ENCODE peak calls at places on chromosomes 12 and 14, in eight cellular contexts. One of them, this sample, is unnamed.

GRCh38 chr12:80282226-80282625 is 161.8 kb upstream of the PTPRQ start:
- DNase-seq in lower leg skin: no peak
- DNase-seq in hypothalamus: no peak
- DNase-seq in heart left ventricle: no peak
- DNase-seq in NCI-H2171 treated with DMSO at 0.1 percent for 48 hours: no peak
- DNase-seq in progenitor cell of endocrine pancreas: no peak
- DNase-seq in stimulated activated CD8-positive, alpha-beta memory T cell treated with anti-CD3 and anti-CD28 coated beads, Interleukin-4, amount 100 ng/mL, for 24 hours: no peak
- DNase-seq in HepG2: no peak
- DNase-seq in this sample: no peak

GRCh38 chr14:50839048-50839447 is 8.1 kb upstream of the NIN start:
- DNase-seq in lower leg skin: no peak
- DNase-seq in hypothalamus: no peak
- DNase-seq in heart left ventricle: no peak
- DNase-seq in NCI-H2171 treated with DMSO at 0.1 percent for 48 hours: no peak
- DNase-seq in progenitor cell of endocrine pancreas: no peak
- DNase-seq in stimulated activated CD8-positive, alpha-beta memory T cell treated with anti-CD3 and anti-CD28 coated beads, Interleukin-4, amount 100 ng/mL, for 24 hours: no peak
- DNase-seq in HepG2: peak; percentile 87
- DNase-seq in this sample: no peak

GRCh38 chr12:99985129-99985570 is 414 bp upstream of the ANKS1B start:
- DNase-seq in lower leg skin: no peak
- DNase-seq in hypothalamus: no peak
- DNase-seq in heart left ventricle: no peak
- DNase-seq in NCI-H2171 treated with DMSO at 0.1 percent for 48 hours: no peak
- DNase-seq in progenitor cell of endocrine pancreas: no peak
- DNase-seq in stimulated activated CD8-positive, alpha-beta memory T cell treated with anti-CD3 and anti-CD28 coated beads, Interleukin-4, amount 100 ng/mL, for 24 hours: no peak
- DNase-seq in HepG2: no peak
- DNase-seq in this sample: no peak

GRCh38 chr12:23221066-23221465 is 596.1 kb downstream of the ETNK1 start:
- DNase-seq in lower leg skin: no peak
- DNase-seq in hypothalamus: no peak
- DNase-seq in heart left ventricle: no peak
- DNase-seq in NCI-H2171 treated with DMSO at 0.1 percent for 48 hours: no peak
- DNase-seq in progenitor cell of endocrine pancreas: no peak
- DNase-seq in stimulated activated CD8-positive, alpha-beta memory T cell treated with anti-CD3 and anti-CD28 coated beads, Interleukin-4, amount 100 ng/mL, for 24 hours: no peak
- DNase-seq in HepG2: no peak
- DNase-seq in this sample: no peak

GRCh38 chr12:27244680-27245005 is 557 bp downstream of the STK38L start:
- DNase-seq in lower leg skin: no peak
- DNase-seq in hypothalamus: no peak
- DNase-seq in heart left ventricle: no peak
- DNase-seq in NCI-H2171 treated with DMSO at 0.1 percent for 48 hours: peak; percentile 36
- DNase-seq in progenitor cell of endocrine pancreas: no peak
- DNase-seq in stimulated activated CD8-positive, alpha-beta memory T cell treated with anti-CD3 and anti-CD28 coated beads, Interleukin-4, amount 100 ng/mL, for 24 hours: no peak
- DNase-seq in HepG2: no peak
- DNase-seq in this sample: no peak

GRCh38 chr14:89226789-89227489 is 190.1 kb downstream of the FOXN3 start:
- DNase-seq in lower leg skin: no peak
- DNase-seq in hypothalamus: no peak
- DNase-seq in heart left ventricle: no peak
- DNase-seq in NCI-H2171 treated with DMSO at 0.1 percent for 48 hours: no peak
- DNase-seq in progenitor cell of endocrine pancreas: no peak
- DNase-seq in stimulated activated CD8-positive, alpha-beta memory T cell treated with anti-CD3 and anti-CD28 coated beads, Interleukin-4, amount 100 ng/mL, for 24 hours: no peak
- DNase-seq in HepG2: no peak
- DNase-seq in this sample: no peak

GRCh38 chr12:14256139-14256538 is 109.3 kb upstream of the ATF7IP start:
- DNase-seq in lower leg skin: no peak
- DNase-seq in hypothalamus: no peak
- DNase-seq in heart left ventricle: peak; percentile 23
- DNase-seq in NCI-H2171 treated with DMSO at 0.1 percent for 48 hours: no peak
- DNase-seq in progenitor cell of endocrine pancreas: no peak
- DNase-seq in stimulated activated CD8-positive, alpha-beta memory T cell treated with anti-CD3 and anti-CD28 coated beads, Interleukin-4, amount 100 ng/mL, for 24 hours: no peak
- DNase-seq in HepG2: no peak
- DNase-seq in this sample: no peak

GRCh38 chr14:78141590-78141989 is 28.6 kb upstream of the NRXN3 start:
- DNase-seq in lower leg skin: no peak
- DNase-seq in hypothalamus: no peak
- DNase-seq in heart left ventricle: no peak
- DNase-seq in NCI-H2171 treated with DMSO at 0.1 percent for 48 hours: peak; percentile 54
- DNase-seq in progenitor cell of endocrine pancreas: no peak
- DNase-seq in stimulated activated CD8-positive, alpha-beta memory T cell treated with anti-CD3 and anti-CD28 coated beads, Interleukin-4, amount 100 ng/mL, for 24 hours: no peak
- DNase-seq in HepG2: no peak
- DNase-seq in this sample: no peak

GRCh38 chr14:88333036-88333435 is 10.0 kb upstream of the KCNK10 start:
- DNase-seq in lower leg skin: no peak
- DNase-seq in hypothalamus: no peak
- DNase-seq in heart left ventricle: no peak
- DNase-seq in NCI-H2171 treated with DMSO at 0.1 percent for 48 hours: no peak
- DNase-seq in progenitor cell of endocrine pancreas: no peak
- DNase-seq in stimulated activated CD8-positive, alpha-beta memory T cell treated with anti-CD3 and anti-CD28 coated beads, Interleukin-4, amount 100 ng/mL, for 24 hours: no peak
- DNase-seq in HepG2: no peak
- DNase-seq in this sample: no peak

GRCh38 chr14:94728950-94729349 is 41.0 kb downstream of the GSC start:
- DNase-seq in lower leg skin: no peak
- DNase-seq in hypothalamus: no peak
- DNase-seq in heart left ventricle: no peak
- DNase-seq in NCI-H2171 treated with DMSO at 0.1 percent for 48 hours: no peak
- DNase-seq in progenitor cell of endocrine pancreas: no peak
- DNase-seq in stimulated activated CD8-positive, alpha-beta memory T cell treated with anti-CD3 and anti-CD28 coated beads, Interleukin-4, amount 100 ng/mL, for 24 hours: no peak
- DNase-seq in HepG2: no peak
- DNase-seq in this sample: no peak

GRCh38 chr14:74945261-74945851 is 10.0 kb downstream of the PGF start:
- DNase-seq in lower leg skin: no peak
- DNase-seq in hypothalamus: no peak
- DNase-seq in heart left ventricle: no peak
- DNase-seq in NCI-H2171 treated with DMSO at 0.1 percent for 48 hours: no peak
- DNase-seq in progenitor cell of endocrine pancreas: peak; percentile 39
- DNase-seq in stimulated activated CD8-positive, alpha-beta memory T cell treated with anti-CD3 and anti-CD28 coated beads, Interleukin-4, amount 100 ng/mL, for 24 hours: no peak
- DNase-seq in HepG2: no peak
- DNase-seq in this sample: no peak

GRCh38 chr12:121697093-121697698 is 15.4 kb upstream of the TMEM120B start:
- DNase-seq in lower leg skin: no peak
- DNase-seq in hypothalamus: no peak
- DNase-seq in heart left ventricle: no peak
- DNase-seq in NCI-H2171 treated with DMSO at 0.1 percent for 48 hours: peak; percentile 56
- DNase-seq in progenitor cell of endocrine pancreas: no peak
- DNase-seq in stimulated activated CD8-positive, alpha-beta memory T cell treated with anti-CD3 and anti-CD28 coated beads, Interleukin-4, amount 100 ng/mL, for 24 hours: no peak
- DNase-seq in HepG2: peak; percentile 53
- DNase-seq in this sample: peak; percentile 54

GRCh38 chr14:78446807-78447206 is 276.6 kb downstream of the NRXN3 start:
- DNase-seq in lower leg skin: no peak
- DNase-seq in hypothalamus: no peak
- DNase-seq in heart left ventricle: no peak
- DNase-seq in NCI-H2171 treated with DMSO at 0.1 percent for 48 hours: no peak
- DNase-seq in progenitor cell of endocrine pancreas: peak; percentile 12
- DNase-seq in stimulated activated CD8-positive, alpha-beta memory T cell treated with anti-CD3 and anti-CD28 coated beads, Interleukin-4, amount 100 ng/mL, for 24 hours: no peak
- DNase-seq in HepG2: no peak
- DNase-seq in this sample: no peak

GRCh38 chr14:68473050-68473449 is 319.8 kb downstream of the ZFP36L1 start:
- DNase-seq in lower leg skin: no peak
- DNase-seq in hypothalamus: no peak
- DNase-seq in heart left ventricle: no peak
- DNase-seq in NCI-H2171 treated with DMSO at 0.1 percent for 48 hours: no peak
- DNase-seq in progenitor cell of endocrine pancreas: no peak
- DNase-seq in stimulated activated CD8-positive, alpha-beta memory T cell treated with anti-CD3 and anti-CD28 coated beads, Interleukin-4, amount 100 ng/mL, for 24 hours: no peak
- DNase-seq in HepG2: no peak
- DNase-seq in this sample: no peak

GRCh38 chr12:47773062-47773857 is at the start of gene SLC48A1:
- DNase-seq in lower leg skin: peak; percentile 94
- DNase-seq in hypothalamus: peak; percentile 63
- DNase-seq in heart left ventricle: peak; percentile 80
- DNase-seq in NCI-H2171 treated with DMSO at 0.1 percent for 48 hours: peak; percentile 50
- DNase-seq in progenitor cell of endocrine pancreas: peak; percentile 71
- DNase-seq in stimulated activated CD8-positive, alpha-beta memory T cell treated with anti-CD3 and anti-CD28 coated beads, Interleukin-4, amount 100 ng/mL, for 24 hours: peak; percentile 54
- DNase-seq in HepG2: peak; percentile 30
- DNase-seq in this sample: peak; percentile 60

GRCh38 chr12:112686373-112686772 is 105.2 kb upstream of the RPH3A start:
- DNase-seq in lower leg skin: no peak
- DNase-seq in hypothalamus: no peak
- DNase-seq in heart left ventricle: no peak
- DNase-seq in NCI-H2171 treated with DMSO at 0.1 percent for 48 hours: peak; percentile 90
- DNase-seq in progenitor cell of endocrine pancreas: no peak
- DNase-seq in stimulated activated CD8-positive, alpha-beta memory T cell treated with anti-CD3 and anti-CD28 coated beads, Interleukin-4, amount 100 ng/mL, for 24 hours: no peak
- DNase-seq in HepG2: no peak
- DNase-seq in this sample: no peak

GRCh38 chr14:70011708-70012107 is 132.5 kb downstream of the SMOC1 start:
- DNase-seq in lower leg skin: peak; percentile 34
- DNase-seq in hypothalamus: no peak
- DNase-seq in heart left ventricle: no peak
- DNase-seq in NCI-H2171 treated with DMSO at 0.1 percent for 48 hours: no peak
- DNase-seq in progenitor cell of endocrine pancreas: no peak
- DNase-seq in stimulated activated CD8-positive, alpha-beta memory T cell treated with anti-CD3 and anti-CD28 coated beads, Interleukin-4, amount 100 ng/mL, for 24 hours: no peak
- DNase-seq in HepG2: no peak
- DNase-seq in this sample: no peak

GRCh38 chr14:74575936-74576335 is 36.1 kb downstream of the LTBP2 start:
- DNase-seq in lower leg skin: no peak
- DNase-seq in hypothalamus: no peak
- DNase-seq in heart left ventricle: no peak
- DNase-seq in NCI-H2171 treated with DMSO at 0.1 percent for 48 hours: no peak
- DNase-seq in progenitor cell of endocrine pancreas: no peak
- DNase-seq in stimulated activated CD8-positive, alpha-beta memory T cell treated with anti-CD3 and anti-CD28 coated beads, Interleukin-4, amount 100 ng/mL, for 24 hours: no peak
- DNase-seq in HepG2: no peak
- DNase-seq in this sample: no peak

GRCh38 chr14:106276326-106277267 is 750.2 kb downstream of the TMEM121 start:
- DNase-seq in lower leg skin: no peak
- DNase-seq in hypothalamus: no peak
- DNase-seq in heart left ventricle: no peak
- DNase-seq in NCI-H2171 treated with DMSO at 0.1 percent for 48 hours: no peak
- DNase-seq in progenitor cell of endocrine pancreas: no peak
- DNase-seq in stimulated activated CD8-positive, alpha-beta memory T cell treated with anti-CD3 and anti-CD28 coated beads, Interleukin-4, amount 100 ng/mL, for 24 hours: no peak
- DNase-seq in HepG2: no peak
- DNase-seq in this sample: no peak

GRCh38 chr14:67704484-67705089 is 2.9 kb downstream of the RDH12 start:
- DNase-seq in lower leg skin: no peak
- DNase-seq in hypothalamus: no peak
- DNase-seq in heart left ventricle: no peak
- DNase-seq in NCI-H2171 treated with DMSO at 0.1 percent for 48 hours: peak; percentile 84
- DNase-seq in progenitor cell of endocrine pancreas: no peak
- DNase-seq in stimulated activated CD8-positive, alpha-beta memory T cell treated with anti-CD3 and anti-CD28 coated beads, Interleukin-4, amount 100 ng/mL, for 24 hours: no peak
- DNase-seq in HepG2: peak; percentile 54
- DNase-seq in this sample: peak; percentile 16

GRCh38 chr14:69107407-69108003 is 45.4 kb downstream of the DCAF5 start:
- DNase-seq in lower leg skin: no peak
- DNase-seq in hypothalamus: no peak
- DNase-seq in heart left ventricle: peak; percentile 36
- DNase-seq in NCI-H2171 treated with DMSO at 0.1 percent for 48 hours: peak; percentile 81
- DNase-seq in progenitor cell of endocrine pancreas: peak; percentile 19
- DNase-seq in stimulated activated CD8-positive, alpha-beta memory T cell treated with anti-CD3 and anti-CD28 coated beads, Interleukin-4, amount 100 ng/mL, for 24 hours: no peak
- DNase-seq in HepG2: peak; percentile 69
- DNase-seq in this sample: no peak

GRCh38 chr12:112236386-112236785 is 111.0 kb downstream of the TRAFD1 start:
- DNase-seq in lower leg skin: no peak
- DNase-seq in hypothalamus: no peak
- DNase-seq in heart left ventricle: no peak
- DNase-seq in NCI-H2171 treated with DMSO at 0.1 percent for 48 hours: no peak
- DNase-seq in progenitor cell of endocrine pancreas: no peak
- DNase-seq in stimulated activated CD8-positive, alpha-beta memory T cell treated with anti-CD3 and anti-CD28 coated beads, Interleukin-4, amount 100 ng/mL, for 24 hours: no peak
- DNase-seq in HepG2: no peak
- DNase-seq in this sample: no peak

GRCh38 chr12:64221656-64222010 is 463 bp downstream of the KICS2 start:
- DNase-seq in lower leg skin: peak; percentile 97
- DNase-seq in hypothalamus: peak; percentile 80
- DNase-seq in heart left ventricle: peak; percentile 81
- DNase-seq in NCI-H2171 treated with DMSO at 0.1 percent for 48 hours: peak; percentile 88
- DNase-seq in progenitor cell of endocrine pancreas: peak; percentile 64
- DNase-seq in stimulated activated CD8-positive, alpha-beta memory T cell treated with anti-CD3 and anti-CD28 coated beads, Interleukin-4, amount 100 ng/mL, for 24 hours: no peak
- DNase-seq in HepG2: peak; percentile 82
- DNase-seq in this sample: peak; percentile 87

GRCh38 chr12:131102493-131102931 is 148.8 kb downstream of the ADGRD1 start:
- DNase-seq in lower leg skin: peak; percentile 75
- DNase-seq in hypothalamus: no peak
- DNase-seq in heart left ventricle: no peak
- DNase-seq in NCI-H2171 treated with DMSO at 0.1 percent for 48 hours: no peak
- DNase-seq in progenitor cell of endocrine pancreas: no peak
- DNase-seq in stimulated activated CD8-positive, alpha-beta memory T cell treated with anti-CD3 and anti-CD28 coated beads, Interleukin-4, amount 100 ng/mL, for 24 hours: no peak
- DNase-seq in HepG2: no peak
- DNase-seq in this sample: no peak

GRCh38 chr12:96194901-96195844 is 998 bp downstream of the ELK3 start:
- DNase-seq in lower leg skin: no peak
- DNase-seq in hypothalamus: no peak
- DNase-seq in heart left ventricle: peak; percentile 32
- DNase-seq in NCI-H2171 treated with DMSO at 0.1 percent for 48 hours: peak; percentile 32
- DNase-seq in progenitor cell of endocrine pancreas: no peak
- DNase-seq in stimulated activated CD8-positive, alpha-beta memory T cell treated with anti-CD3 and anti-CD28 coated beads, Interleukin-4, amount 100 ng/mL, for 24 hours: peak; percentile 53
- DNase-seq in HepG2: no peak
- DNase-seq in this sample: no peak

GRCh38 chr12:25276199-25276937 is 25.6 kb upstream of the KRAS start:
- DNase-seq in lower leg skin: no peak
- DNase-seq in hypothalamus: peak; percentile 3
- DNase-seq in heart left ventricle: no peak
- DNase-seq in NCI-H2171 treated with DMSO at 0.1 percent for 48 hours: peak; percentile 58
- DNase-seq in progenitor cell of endocrine pancreas: no peak
- DNase-seq in stimulated activated CD8-positive, alpha-beta memory T cell treated with anti-CD3 and anti-CD28 coated beads, Interleukin-4, amount 100 ng/mL, for 24 hours: peak; percentile 51
- DNase-seq in HepG2: peak; percentile 63
- DNase-seq in this sample: peak; percentile 8

GRCh38 chr14:105486333-105486973 is at the start of gene CRIP1:
- DNase-seq in lower leg skin: peak; percentile 90
- DNase-seq in hypothalamus: no peak
- DNase-seq in heart left ventricle: no peak
- DNase-seq in NCI-H2171 treated with DMSO at 0.1 percent for 48 hours: no peak
- DNase-seq in progenitor cell of endocrine pancreas: no peak
- DNase-seq in stimulated activated CD8-positive, alpha-beta memory T cell treated with anti-CD3 and anti-CD28 coated beads, Interleukin-4, amount 100 ng/mL, for 24 hours: no peak
- DNase-seq in HepG2: no peak
- DNase-seq in this sample: peak; percentile 26

GRCh38 chr12:101792046-101792931 is 38.5 kb downstream of the GNPTAB start:
- DNase-seq in lower leg skin: no peak
- DNase-seq in hypothalamus: no peak
- DNase-seq in heart left ventricle: no peak
- DNase-seq in NCI-H2171 treated with DMSO at 0.1 percent for 48 hours: no peak
- DNase-seq in progenitor cell of endocrine pancreas: no peak
- DNase-seq in stimulated activated CD8-positive, alpha-beta memory T cell treated with anti-CD3 and anti-CD28 coated beads, Interleukin-4, amount 100 ng/mL, for 24 hours: no peak
- DNase-seq in HepG2: no peak
- DNase-seq in this sample: no peak

GRCh38 chr12:10562306-10562933 is 51.0 kb downstream of the MAGOHB start:
- DNase-seq in lower leg skin: no peak
- DNase-seq in hypothalamus: no peak
- DNase-seq in heart left ventricle: no peak
- DNase-seq in NCI-H2171 treated with DMSO at 0.1 percent for 48 hours: peak; percentile 3
- DNase-seq in progenitor cell of endocrine pancreas: no peak
- DNase-seq in stimulated activated CD8-positive, alpha-beta memory T cell treated with anti-CD3 and anti-CD28 coated beads, Interleukin-4, amount 100 ng/mL, for 24 hours: no peak
- DNase-seq in HepG2: peak; percentile 16
- DNase-seq in this sample: no peak

GRCh38 chr12:65540140-65540539 is 261.7 kb downstream of the MSRB3 start:
- DNase-seq in lower leg skin: no peak
- DNase-seq in hypothalamus: no peak
- DNase-seq in heart left ventricle: no peak
- DNase-seq in NCI-H2171 treated with DMSO at 0.1 percent for 48 hours: no peak
- DNase-seq in progenitor cell of endocrine pancreas: no peak
- DNase-seq in stimulated activated CD8-positive, alpha-beta memory T cell treated with anti-CD3 and anti-CD28 coated beads, Interleukin-4, amount 100 ng/mL, for 24 hours: no peak
- DNase-seq in HepG2: no peak
- DNase-seq in this sample: no peak

GRCh38 chr12:79455314-79455713 is 235.4 kb downstream of the PAWR start:
- DNase-seq in lower leg skin: no peak
- DNase-seq in hypothalamus: no peak
- DNase-seq in heart left ventricle: no peak
- DNase-seq in NCI-H2171 treated with DMSO at 0.1 percent for 48 hours: no peak
- DNase-seq in progenitor cell of endocrine pancreas: no peak
- DNase-seq in stimulated activated CD8-positive, alpha-beta memory T cell treated with anti-CD3 and anti-CD28 coated beads, Interleukin-4, amount 100 ng/mL, for 24 hours: no peak
- DNase-seq in HepG2: no peak
- DNase-seq in this sample: no peak

GRCh38 chr12:176321-177181 is 37.4 kb downstream of the SLC6A12 start:
- DNase-seq in lower leg skin: no peak
- DNase-seq in hypothalamus: no peak
- DNase-seq in heart left ventricle: peak; percentile 57
- DNase-seq in NCI-H2171 treated with DMSO at 0.1 percent for 48 hours: peak; percentile 100
- DNase-seq in progenitor cell of endocrine pancreas: no peak
- DNase-seq in stimulated activated CD8-positive, alpha-beta memory T cell treated with anti-CD3 and anti-CD28 coated beads, Interleukin-4, amount 100 ng/mL, for 24 hours: no peak
- DNase-seq in HepG2: peak; percentile 61
- DNase-seq in this sample: peak; percentile 57

GRCh38 chr14:92316116-92316515 is 6.8 kb upstream of the SLC24A4 start:
- DNase-seq in lower leg skin: no peak
- DNase-seq in hypothalamus: no peak
- DNase-seq in heart left ventricle: no peak
- DNase-seq in NCI-H2171 treated with DMSO at 0.1 percent for 48 hours: peak; percentile 50
- DNase-seq in progenitor cell of endocrine pancreas: no peak
- DNase-seq in stimulated activated CD8-positive, alpha-beta memory T cell treated with anti-CD3 and anti-CD28 coated beads, Interleukin-4, amount 100 ng/mL, for 24 hours: no peak
- DNase-seq in HepG2: no peak
- DNase-seq in this sample: no peak

GRCh38 chr14:95460647-95461478 is 55.6 kb downstream of the SYNE3 start:
- DNase-seq in lower leg skin: peak; percentile 90
- DNase-seq in hypothalamus: peak; percentile 73
- DNase-seq in heart left ventricle: no peak
- DNase-seq in NCI-H2171 treated with DMSO at 0.1 percent for 48 hours: peak; percentile 81
- DNase-seq in progenitor cell of endocrine pancreas: no peak
- DNase-seq in stimulated activated CD8-positive, alpha-beta memory T cell treated with anti-CD3 and anti-CD28 coated beads, Interleukin-4, amount 100 ng/mL, for 24 hours: no peak
- DNase-seq in HepG2: no peak
- DNase-seq in this sample: no peak

This sample was measured in heart right ventricle.